ENCODE peak calls at places on chromosomes 13 and 19, in four cellular contexts. Q, K, G and C are unnamed samples.

GRCh38 chr13:75395056-75395455 is 86.9 kb downstream of the TBC1D4 start:
- DNase-seq in Q (no peak), K (no peak), G (no peak), C (no peak)

GRCh38 chr19:36125557-36125956 is 10.3 kb downstream of the TBCB start:
- DNase-seq in Q (no peak), K (no peak), G (no peak), C (no peak)

GRCh38 chr19:2722541-2723344 is 1.6 kb upstream of the DIRAS1 start:
- DNase-seq in Q (no peak), K (peak), G (no peak), C (no peak)

GRCh38 chr19:1577090-1577928 is 9.2 kb upstream of the MEX3D start:
- DNase-seq in Q (no peak), K (no peak), G (no peak), C (peak)

GRCh38 chr13:111247552-111247951 is 72.9 kb upstream of the TEX29 start:
- DNase-seq in Q (no peak), K (no peak), G (no peak), C (peak)

GRCh38 chr19:34733826-34734600 is at the start of gene ZNF181:
- DNase-seq in Q (peak), K (peak), G (peak), C (peak)

GRCh38 chr19:10835089-10835753 is 791 bp downstream of the TMED1 start:
- DNase-seq in Q (no peak), K (no peak), G (no peak), C (no peak)

GRCh38 chr19:11416346-11417052 is 2.6 kb downstream of the RGL3 start:
- DNase-seq in Q (no peak), K (no peak), G (no peak), C (no peak)

GRCh38 chr13:28575200-28575599 is 80.3 kb upstream of the FLT1 start:
- DNase-seq in Q (no peak), K (no peak), G (no peak), C (no peak)

GRCh38 chr13:106352850-106353249 is 182.6 kb downstream of the EFNB2 start:
- DNase-seq in Q (no peak), K (no peak), G (no peak), C (no peak)

GRCh38 chr19:48598996-48599626 is 7.4 kb upstream of the SPACA4 start:
- DNase-seq in Q (no peak), K (no peak), G (no peak), C (no peak)

GRCh38 chr13:99150575-99151370 is 49.9 kb upstream of the UBAC2 start:
- DNase-seq in Q (no peak), K (no peak), G (no peak), C (no peak)

GRCh38 chr19:29694669-29695627 is 20.1 kb downstream of the C19orf12 start:
- DNase-seq in Q (peak), K (peak), G (peak), C (peak)

GRCh38 chr19:14081797-14082674 is 3.5 kb downstream of the C19orf67 start:
- DNase-seq in Q (peak), K (peak), G (no peak), C (no peak)

GRCh38 chr13:111626371-111627305 is 306.2 kb downstream of the TEX29 start:
- DNase-seq in Q (no peak), K (no peak), G (no peak), C (peak)

GRCh38 chr13:95607363-95607762 is 37.1 kb downstream of the DZIP1 start:
- DNase-seq in Q (no peak), K (no peak), G (no peak), C (peak)

GRCh38 chr13:43132228-43132627 is 108.8 kb downstream of the DNAJC15 start:
- DNase-seq in Q (no peak), K (no peak), G (peak), C (no peak)

GRCh38 chr19:18776736-18777135 is 14.4 kb downstream of the COMP start:
- DNase-seq in Q (no peak), K (no peak), G (no peak), C (no peak)

GRCh38 chr13:47539317-47539716 is 461.8 kb downstream of the SUCLA2 start:
- DNase-seq in Q (no peak), K (no peak), G (no peak), C (no peak)

GRCh38 chr19:12295191-12295590 is 508 bp upstream of the ZNF44 start:
- DNase-seq in Q (no peak), K (no peak), G (no peak), C (no peak)

GRCh38 chr13:77781804-77782203 is 84.3 kb downstream of the SLAIN1 start:
- DNase-seq in Q (no peak), K (no peak), G (no peak), C (no peak)

GRCh38 chr19:14674764-14675163 is at the start of gene ADGRE3:
- DNase-seq in Q (no peak), K (no peak), G (no peak), C (no peak)

GRCh38 chr13:21671793-21672680 is 1.2 kb downstream of the FGF9 start:
- DNase-seq in Q (no peak), K (no peak), G (peak), C (no peak)

GRCh38 chr13:106468948-106469590 is 66.4 kb downstream of the EFNB2 start:
- DNase-seq in Q (no peak), K (no peak), G (peak), C (no peak)

GRCh38 chr13:109369357-109370052 is 416.9 kb downstream of the IRS2 start:
- DNase-seq in Q (no peak), K (no peak), G (no peak), C (no peak)

GRCh38 chr13:99385940-99386339 is 78.7 kb upstream of the GPR183 start:
- DNase-seq in Q (no peak), K (no peak), G (peak), C (no peak)

GRCh38 chr13:87661471-87661870 is 9.7 kb upstream of the SLITRK5 start:
- DNase-seq in Q (no peak), K (no peak), G (no peak), C (no peak)

GRCh38 chr13:103883698-103884097 is 817.5 kb upstream of the SLC10A2 start:
- DNase-seq in Q (no peak), K (no peak), G (no peak), C (no peak)

GRCh38 chr19:54211214-54211613 is 10.6 kb downstream of the RPS9 start:
- DNase-seq in Q (no peak), K (peak), G (no peak), C (no peak)

GRCh38 chr13:72061613-72062012 is 194.6 kb upstream of the DACH1 start:
- DNase-seq in Q (no peak), K (no peak), G (no peak), C (no peak)

GRCh38 chr19:955803-956746 is 28.1 kb upstream of the WDR18 start:
- DNase-seq in Q (no peak), K (no peak), G (no peak), C (no peak)

GRCh38 chr13:110433014-110433413 is 125.9 kb downstream of the COL4A2 start:
- DNase-seq in Q (no peak), K (peak), G (no peak), C (no peak)

GRCh38 chr13:112809332-112810310 is 119.8 kb downstream of the ATP11A start:
- DNase-seq in Q (no peak), K (no peak), G (no peak), C (no peak)

GRCh38 chr13:101512650-101513049 is 60.2 kb downstream of the ITGBL1 start:
- DNase-seq in Q (no peak), K (no peak), G (no peak), C (no peak)

GRCh38 chr19:58491393-58491792 is 15.2 kb downstream of the ZNF446 start:
- DNase-seq in Q (no peak), K (no peak), G (no peak), C (no peak)

GRCh38 chr19:51742736-51743288 is 8.9 kb downstream of the FPR1 start:
- DNase-seq in Q (no peak), K (no peak), G (no peak), C (no peak)

GRCh38 chr13:100392709-100393630 is 195.6 kb downstream of the GGACT start:
- DNase-seq in Q (peak), K (peak), G (peak), C (no peak)